ENCODE peak calls at places on chromosomes 11 and 22, in six cellular contexts. One of them, this sample, is unnamed. For H3K4me1, the result is how much of the 10 kb centered on the place peaks cover.

GRCh38 chr22:20094158-20094807 is 14.2 kb downstream of the DGCR8 start:
- DNase-seq in SK-N-SH: no peak
- DNase-seq in HepG2: no peak
- DNase-seq in A549: no peak
- DNase-seq in ovary: no peak
- DNase-seq in upper lobe of left lung: no peak
- DNase-seq in this sample: no peak

GRCh38 chr11:20041499-20041898 is 118.8 kb downstream of the DBX1 start:
- DNase-seq in SK-N-SH: no peak
- DNase-seq in HepG2: no peak
- DNase-seq in A549: peak
- DNase-seq in ovary: no peak
- DNase-seq in upper lobe of left lung: no peak
- DNase-seq in this sample: no peak

GRCh38 chr11:65489061-65489705 is 9.7 kb upstream of the MALAT1 start:
- DNase-seq in SK-N-SH: no peak
- DNase-seq in HepG2: peak
- DNase-seq in A549: peak
- DNase-seq in ovary: peak
- DNase-seq in upper lobe of left lung: no peak
- DNase-seq in this sample: no peak

GRCh38 chr11:63905179-63905578 is 11.8 kb downstream of the RCOR2 start:
- DNase-seq in SK-N-SH: no peak
- DNase-seq in HepG2: no peak
- DNase-seq in A549: no peak
- DNase-seq in ovary: no peak
- DNase-seq in upper lobe of left lung: no peak
- DNase-seq in this sample: no peak

GRCh38 chr11:128164090-128164741 is 423.1 kb downstream of the ETS1 start:
- DNase-seq in SK-N-SH: no peak
- DNase-seq in HepG2: no peak
- DNase-seq in A549: no peak
- DNase-seq in ovary: no peak
- DNase-seq in upper lobe of left lung: no peak
- DNase-seq in this sample: no peak

GRCh38 chr22:36644333-36644757 is 59.2 kb downstream of the CACNG2 start:
- DNase-seq in SK-N-SH: no peak
- DNase-seq in HepG2: peak
- DNase-seq in A549: peak
- DNase-seq in ovary: no peak
- DNase-seq in upper lobe of left lung: no peak
- DNase-seq in this sample: no peak

GRCh38 chr11:65743928-65744698 is 23.5 kb upstream of the RNASEH2C start:
- DNase-seq in SK-N-SH: peak
- DNase-seq in HepG2: peak
- DNase-seq in A549: peak
- DNase-seq in ovary: no peak
- DNase-seq in upper lobe of left lung: peak
- DNase-seq in this sample: no peak

GRCh38 chr11:100851129-100851528 is 164.0 kb downstream of the ARHGAP42 start:
- DNase-seq in SK-N-SH: no peak
- DNase-seq in HepG2: no peak
- DNase-seq in A549: no peak
- DNase-seq in ovary: no peak
- DNase-seq in upper lobe of left lung: no peak
- DNase-seq in this sample: no peak

GRCh38 chr11:64341429-64341828 is 1.4 kb downstream of the CCDC88B start:
- DNase-seq in SK-N-SH: no peak
- DNase-seq in HepG2: no peak
- DNase-seq in A549: no peak
- DNase-seq in ovary: no peak
- DNase-seq in upper lobe of left lung: peak
- DNase-seq in this sample: no peak

GRCh38 chr11:65430406-65431217 is 8.0 kb downstream of the NEAT1 start:
- DNase-seq in SK-N-SH: no peak
- DNase-seq in HepG2: no peak
- DNase-seq in A549: peak
- DNase-seq in ovary: no peak
- DNase-seq in upper lobe of left lung: no peak
- DNase-seq in this sample: no peak

GRCh38 chr11:68632802-68633201 is 51.5 kb upstream of the GAL start:
- DNase-seq in SK-N-SH: peak
- DNase-seq in HepG2: peak
- DNase-seq in A549: peak
- DNase-seq in ovary: no peak
- DNase-seq in upper lobe of left lung: no peak
- DNase-seq in this sample: no peak

GRCh38 chr22:22882033-22882717 is 5.4 kb upstream of the IGLL5 start:
- DNase-seq in SK-N-SH: no peak
- DNase-seq in HepG2: no peak
- DNase-seq in A549: no peak
- DNase-seq in ovary: no peak
- DNase-seq in upper lobe of left lung: no peak
- DNase-seq in this sample: no peak

GRCh38 chr11:95849087-95849825 is 59.0 kb downstream of the CEP57 start:
- DNase-seq in SK-N-SH: peak
- DNase-seq in HepG2: peak
- DNase-seq in A549: peak
- DNase-seq in ovary: peak
- DNase-seq in upper lobe of left lung: no peak
- DNase-seq in this sample: no peak

GRCh38 chr11:64101461-64101860 is 64.5 kb downstream of the MACROD1 start:
- DNase-seq in SK-N-SH: no peak
- DNase-seq in HepG2: no peak
- DNase-seq in A549: no peak
- DNase-seq in ovary: no peak
- DNase-seq in upper lobe of left lung: peak
- DNase-seq in this sample: no peak

GRCh38 chr11:69958308-69958707 is 119.8 kb upstream of the ANO1 start:
- DNase-seq in SK-N-SH: no peak
- DNase-seq in HepG2: no peak
- DNase-seq in A549: no peak
- DNase-seq in ovary: no peak
- DNase-seq in upper lobe of left lung: no peak
- DNase-seq in this sample: no peak

GRCh38 chr22:36419177-36419911 is 31.6 kb upstream of the MYH9 start:
- DNase-seq in SK-N-SH: no peak
- DNase-seq in HepG2: peak
- DNase-seq in A549: no peak
- DNase-seq in ovary: peak
- DNase-seq in upper lobe of left lung: no peak
- DNase-seq in this sample: peak

GRCh38 chr11:72203163-72203562 is 11.2 kb downstream of the FOLR1 start:
- DNase-seq in SK-N-SH: no peak
- DNase-seq in HepG2: no peak
- DNase-seq in A549: no peak
- DNase-seq in ovary: no peak
- DNase-seq in upper lobe of left lung: no peak
- DNase-seq in this sample: no peak

GRCh38 chr11:15038963-15039362 is 34.4 kb upstream of the CALCB start:
- DNase-seq in SK-N-SH: peak
- DNase-seq in HepG2: no peak
- DNase-seq in A549: peak
- DNase-seq in ovary: no peak
- DNase-seq in upper lobe of left lung: no peak
- DNase-seq in this sample: no peak

DNA sequence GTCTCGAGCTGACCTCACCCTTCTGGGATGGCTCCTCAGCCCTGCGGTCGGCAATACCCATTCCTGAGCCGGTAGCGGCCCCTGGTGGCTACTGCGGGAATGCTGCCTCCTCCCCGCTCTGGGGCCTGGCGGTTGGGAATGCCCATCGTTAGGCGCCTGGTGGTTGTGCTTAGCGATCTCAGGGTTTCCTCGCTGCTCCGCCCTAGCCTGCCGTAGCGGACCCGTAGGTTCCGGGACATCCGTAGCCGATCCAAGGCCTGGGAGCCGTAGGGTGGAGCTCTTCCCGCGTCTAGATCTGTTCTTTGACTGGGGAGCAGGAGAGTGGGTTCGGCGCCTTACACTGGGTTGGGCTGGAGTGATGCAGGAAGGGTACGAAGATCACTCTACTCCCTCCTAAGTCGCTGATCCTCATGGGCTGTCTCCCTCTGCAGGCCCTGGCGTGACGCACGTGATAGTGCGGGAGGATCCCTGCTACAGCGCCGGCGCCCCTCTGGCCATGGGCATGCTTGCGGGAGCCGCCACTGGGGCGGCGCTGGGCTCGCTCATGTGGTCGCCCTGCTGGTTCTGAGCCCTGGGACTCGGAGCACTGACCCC is 14.8 kb downstream of the PLEKHB1 start:
- DNase-seq in SK-N-SH: peak
- DNase-seq in HepG2: no peak
- DNase-seq in A549: peak
- DNase-seq in ovary: peak
- DNase-seq in upper lobe of left lung: peak
- DNase-seq in this sample: peak
- TF ChIP-seq EP300 in SK-N-SH: no peak
- TF ChIP-seq EP300 in HepG2: no peak
- TF ChIP-seq EP300 in A549: no peak
- TF ChIP-seq EP300 in ovary: no peak
- TF ChIP-seq EP300 in upper lobe of left lung: no peak
- TF ChIP-seq EP300 in this sample: peak

GRCh38 chr22:42963231-42963595 is 51.7 kb downstream of the PACSIN2 start:
- DNase-seq in SK-N-SH: no peak
- DNase-seq in HepG2: no peak
- DNase-seq in A549: no peak
- DNase-seq in ovary: no peak
- DNase-seq in upper lobe of left lung: no peak
- DNase-seq in this sample: no peak
- H3K4me1 ChIP-seq in SK-N-SH: under half
- H3K4me1 ChIP-seq in HepG2: half or more
- H3K4me1 ChIP-seq in A549: half or more
- H3K4me1 ChIP-seq in ovary: under half
- H3K4me1 ChIP-seq in upper lobe of left lung: half or more
- H3K4me1 ChIP-seq in this sample: half or more

GRCh38 chr11:34405079-34405858 is 33.5 kb upstream of the CAT start:
- DNase-seq in SK-N-SH: no peak
- DNase-seq in HepG2: no peak
- DNase-seq in A549: peak
- DNase-seq in ovary: no peak
- DNase-seq in upper lobe of left lung: no peak
- DNase-seq in this sample: no peak
- H3K27ac ChIP-seq in SK-N-SH: no peak
- H3K27ac ChIP-seq in HepG2: no peak
- H3K27ac ChIP-seq in A549: no peak
- H3K27ac ChIP-seq in ovary: no peak
- H3K27ac ChIP-seq in upper lobe of left lung: no peak
- H3K27ac ChIP-seq in this sample: no peak

DNA sequence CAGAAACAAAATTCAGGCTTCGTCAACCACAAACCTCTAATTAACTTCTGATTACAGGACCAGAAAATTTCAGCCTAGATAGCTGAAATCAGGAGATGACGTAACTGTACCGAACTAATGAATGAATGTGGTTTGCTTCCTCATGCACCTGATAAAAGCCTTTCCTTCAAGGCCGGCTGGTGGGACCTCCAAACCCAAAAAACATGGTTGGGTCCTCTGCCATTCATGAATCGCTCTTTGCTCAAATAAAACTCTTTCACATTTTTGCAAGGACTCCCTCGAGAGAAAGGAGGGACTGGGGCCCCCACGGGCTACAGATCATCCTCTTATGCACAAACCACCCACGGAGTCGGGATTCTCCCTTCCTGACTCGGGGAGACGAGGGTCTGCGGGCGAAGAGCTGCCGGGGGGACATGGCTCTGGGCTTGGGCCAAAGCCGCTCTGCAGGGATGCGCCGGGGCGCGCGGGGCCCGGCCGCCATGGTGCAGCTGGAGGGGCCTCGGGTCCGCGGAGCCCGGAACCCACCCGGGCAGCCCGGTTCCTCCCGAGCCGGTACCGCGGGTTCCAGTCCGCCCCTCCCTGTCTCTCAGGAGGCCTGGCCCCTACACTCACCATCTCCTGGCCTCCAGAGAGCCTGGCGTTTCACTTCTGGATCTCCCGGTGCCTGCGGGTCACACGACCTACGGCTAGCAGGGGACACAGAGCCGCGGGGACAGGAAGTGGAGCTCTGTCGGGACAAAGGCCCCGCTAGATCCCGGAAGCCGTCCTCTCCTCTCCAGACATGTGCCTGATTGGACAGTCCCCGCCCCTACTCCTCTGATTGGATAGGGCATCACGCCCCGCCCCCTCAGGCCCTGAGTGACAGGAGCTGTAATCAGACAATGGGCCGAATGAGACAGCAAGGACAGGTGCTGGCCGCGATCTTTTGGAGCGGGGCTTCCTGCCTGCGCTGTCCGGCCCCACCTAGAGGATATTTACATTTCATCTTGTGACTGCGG is at the start of gene ZNF195:
- DNase-seq in SK-N-SH: peak
- DNase-seq in HepG2: peak
- DNase-seq in A549: peak
- DNase-seq in ovary: peak
- DNase-seq in upper lobe of left lung: peak
- DNase-seq in this sample: peak
- TF ChIP-seq EP300 in SK-N-SH: no peak
- TF ChIP-seq EP300 in HepG2: no peak
- TF ChIP-seq EP300 in A549: no peak
- TF ChIP-seq EP300 in ovary: no peak
- TF ChIP-seq EP300 in upper lobe of left lung: no peak
- TF ChIP-seq EP300 in this sample: peak

This sample was measured in tibial nerve.